ENCODE peak calls at places on chromosomes 13 and 19, in seven cellular contexts. F is transverse colon, Y is breast epithelium, O is suprapubic skin, P is sigmoid colon, T is HCT116, V is HepG2. C is an unnamed sample.

GRCh38 chr13:112824429-112824828 is 134.6 kb downstream of the ATP11A start:
- DNase-seq in T (no peak), F (no peak), P (no peak), V (no peak), O (no peak), Y (no peak), C (no peak)

GRCh38 chr13:108176685-108177274 is 38.6 kb downstream of the LIG4 start:
- DNase-seq in O (no peak), V (peak), F (peak), T (peak), P (no peak), Y (no peak), C (no peak)

GRCh38 chr19:35066691-35067563 is 25.4 kb downstream of the HPN start:
- DNase-seq in P (peak), V (peak), T (peak), Y (peak), O (peak), F (peak), C (peak)

GRCh38 chr13:92307752-92308151 is 909.3 kb downstream of the GPC5 start:
- DNase-seq in V (no peak), P (no peak), F (no peak), Y (no peak), O (no peak), T (no peak), C (no peak)

GRCh38 chr13:48631441-48631840 is 22.3 kb upstream of the CYSLTR2 start:
- DNase-seq in Y (no peak), P (no peak), O (no peak), F (no peak), V (no peak), T (no peak), C (no peak)

GRCh38 chr13:111216166-111216960 is 101.3 kb downstream of the ARHGEF7 start:
- DNase-seq in T (no peak), O (no peak), Y (no peak), F (peak), P (no peak), V (peak), C (no peak)

GRCh38 chr19:30202060-30202600 is 170.1 kb upstream of the ZNF536 start:
- DNase-seq in O (no peak), P (no peak), T (no peak), Y (no peak), F (no peak), V (no peak), C (no peak)

GRCh38 chr13:30107536-30108136 is 199.7 kb downstream of the KATNAL1 start:
- DNase-seq in O (no peak), P (no peak), Y (no peak), F (peak), T (no peak), V (no peak), C (no peak)

GRCh38 chr19:5498817-5499535 is 43.8 kb downstream of the ZNRF4 start:
- DNase-seq in V (no peak), O (no peak), P (no peak), F (no peak), T (no peak), Y (no peak), C (no peak)

GRCh38 chr19:11187409-11187808 is 9.9 kb downstream of the KANK2 start:
- DNase-seq in T (no peak), V (no peak), O (no peak), Y (no peak), P (no peak), F (no peak), C (no peak)

GRCh38 chr19:16957855-16958254 is 68.8 kb downstream of the CPAMD8 start:
- DNase-seq in Y (no peak), T (no peak), F (no peak), O (no peak), V (no peak), P (no peak), C (no peak)

GRCh38 chr13:90857921-90858320 is 489.6 kb upstream of the MIR17HG start:
- DNase-seq in F (no peak), Y (no peak), O (no peak), V (no peak), T (no peak), P (no peak), C (no peak)

GRCh38 chr19:10317857-10318462 is 2.1 kb upstream of the FDX2 start:
- DNase-seq in F (no peak), V (no peak), Y (no peak), O (no peak), P (no peak), T (no peak), C (no peak)

GRCh38 chr19:48596679-48597465 is 9.7 kb upstream of the SPACA4 start:
- DNase-seq in V (no peak), T (no peak), F (no peak), O (no peak), P (no peak), Y (no peak), C (no peak)
- H3K27ac ChIP-seq in V (no peak), T (no peak), F (no peak), O (no peak), P (no peak), Y (no peak), C (no peak)

GRCh38 chr19:3075605-3076431 is 13.5 kb upstream of the TLE5 start:
- DNase-seq in O (no peak), F (peak), V (no peak), Y (peak), P (no peak), T (no peak), C (peak)

GRCh38 chr19:3068071-3068470 is 5.8 kb upstream of the TLE5 start:
- DNase-seq in Y (no peak), F (no peak), P (no peak), O (no peak), V (no peak), T (no peak), C (peak)

GRCh38 chr19:3071764-3072163 is 9.5 kb upstream of the TLE5 start:
- DNase-seq in O (no peak), F (no peak), T (no peak), P (no peak), V (no peak), Y (no peak), C (no peak)

GRCh38 chr19:3073931-3074595 is 11.8 kb upstream of the TLE5 start:
- DNase-seq in F (peak), O (no peak), V (no peak), Y (no peak), P (no peak), T (no peak), C (no peak)

DNA sequence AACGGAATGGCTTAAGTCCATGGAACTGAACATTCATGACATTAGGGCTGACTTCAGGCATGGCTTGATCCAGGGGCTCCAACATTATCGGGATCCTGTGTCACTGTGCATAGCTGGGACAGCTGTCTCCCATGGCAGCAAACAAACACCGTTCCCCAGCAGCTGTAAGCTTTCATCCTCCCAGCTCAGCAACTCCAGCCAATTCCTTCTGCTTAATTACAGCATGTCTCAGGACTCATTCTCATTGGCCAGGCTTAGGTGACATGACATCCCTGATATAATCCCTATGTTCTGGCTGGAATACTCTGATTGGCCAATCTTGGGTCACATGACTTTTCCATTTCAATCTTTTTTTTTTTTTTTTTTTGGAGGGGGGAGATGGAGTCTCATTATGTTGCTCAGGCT is 10.9 kb upstream of the TLE5 start:
- DNase-seq in Y (no peak), P (peak), T (peak), V (peak), F (peak), O (no peak), C (no peak)
- TF ChIP-seq POLR2AphosphoS5 in Y (no peak), P (no peak), T (no peak), V (no peak), F (peak), O (no peak), C (peak)

DNA sequence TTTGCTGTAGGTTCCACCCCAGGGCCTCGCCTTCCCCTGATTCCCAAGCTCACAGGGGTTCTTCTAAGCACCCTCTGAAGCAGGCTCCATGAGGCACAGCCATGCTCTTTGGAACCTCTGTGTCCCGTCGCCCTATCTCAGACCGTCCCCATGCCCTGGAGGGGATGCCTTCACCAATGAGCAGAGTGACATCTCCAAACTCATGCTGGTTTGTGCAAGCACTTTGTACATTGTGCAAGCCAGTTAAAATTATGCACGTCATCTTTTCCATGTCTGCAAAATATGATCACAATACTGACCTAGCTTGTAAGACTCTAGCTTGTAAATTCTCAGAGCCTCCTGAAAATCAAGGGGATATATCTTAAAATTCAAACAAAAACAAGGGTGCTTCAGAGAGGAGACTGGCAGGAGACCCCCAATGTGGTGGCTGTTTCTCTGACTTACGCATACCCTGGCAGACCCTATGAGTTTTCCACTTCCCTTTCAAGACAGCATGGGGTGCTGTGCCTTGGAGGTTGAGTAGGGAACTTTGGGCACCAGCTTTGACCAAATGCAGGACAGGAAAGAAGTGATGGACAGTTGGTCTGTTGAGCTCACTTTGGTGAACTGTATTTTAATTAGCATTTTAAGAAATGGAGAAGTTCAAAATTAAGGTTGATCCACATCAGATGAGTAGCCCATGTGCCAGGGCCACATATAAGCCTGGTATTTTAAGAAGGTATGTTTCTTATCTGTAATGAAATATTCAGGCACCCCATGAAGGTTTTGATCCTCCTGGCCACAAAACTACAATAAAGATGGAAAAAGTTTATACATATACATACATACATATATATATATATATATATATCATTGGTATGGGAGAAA is 46.2 kb upstream of the RAP2A start:
- DNase-seq in O (no peak), P (no peak), Y (no peak), T (no peak), V (no peak), F (no peak), C (no peak)
- H3K27ac ChIP-seq in O (peak), P (peak), Y (no peak), T (no peak), V (no peak), F (peak), C (peak)

GRCh38 chr19:19531951-19532805 is 3.5 kb downstream of the YJEFN3 start:
- DNase-seq in P (peak), Y (peak), T (no peak), O (peak), F (peak), V (peak), C (peak)
- TF ChIP-seq POLR2AphosphoS5 in P (no peak), Y (peak), T (peak), O (no peak), F (no peak), V (no peak), C (peak)

GRCh38 chr13:100108913-100109507 is 20.1 kb downstream of the PCCA start:
- DNase-seq in T (no peak), Y (no peak), P (no peak), O (no peak), V (no peak), F (no peak), C (no peak)
- H3K27ac ChIP-seq in T (no peak), Y (no peak), P (no peak), O (no peak), V (no peak), F (no peak), C (no peak)

GRCh38 chr13:79500829-79501228 is 19.9 kb downstream of the NDFIP2 start:
- DNase-seq in P (no peak), T (no peak), O (no peak), Y (no peak), V (no peak), F (no peak), C (no peak)

GRCh38 chr13:79508224-79508961 is 27.4 kb downstream of the NDFIP2 start:
- DNase-seq in T (no peak), Y (no peak), F (no peak), P (no peak), V (no peak), O (no peak), C (no peak)

GRCh38 chr13:79503069-79503468 is 22.1 kb downstream of the NDFIP2 start:
- DNase-seq in T (no peak), Y (no peak), F (no peak), O (no peak), P (no peak), V (no peak), C (no peak)

GRCh38 chr13:79501538-79502232 is 20.7 kb downstream of the NDFIP2 start:
- DNase-seq in P (no peak), O (no peak), Y (no peak), V (no peak), F (no peak), T (no peak), C (no peak)

GRCh38 chr13:79503473-79504017 is 22.6 kb downstream of the NDFIP2 start:
- DNase-seq in V (no peak), P (no peak), Y (no peak), T (no peak), O (no peak), F (no peak), C (no peak)
- TF ChIP-seq POLR2AphosphoS5 in V (no peak), P (no peak), Y (no peak), T (no peak), O (no peak), F (no peak), C (no peak)

GRCh38 chr19:38671654-38672053 is 24.2 kb downstream of the ACTN4 start:
- DNase-seq in V (no peak), Y (no peak), F (no peak), T (no peak), P (no peak), O (no peak), C (peak)
- H3K27ac ChIP-seq in V (peak), Y (peak), F (peak), T (no peak), P (peak), O (peak), C (peak)

C was measured in spleen.